ENCODE peak calls at places on chromosomes 2 and 18, in four cellular contexts. W, T, N and G are unnamed samples.

GRCh38 chr2:225748606-225749005 is 349.1 kb downstream of the NYAP2 start:
- DNase-seq in W (no peak), T (no peak), N (no peak), G (no peak)

GRCh38 chr18:62389761-62390481 is 64.8 kb downstream of the TNFRSF11A start:
- DNase-seq in W (no peak), T (no peak), N (no peak), G (no peak)

GRCh38 chr18:29063346-29063745 is 886.4 kb upstream of the CDH2 start:
- DNase-seq in N (no peak), T (no peak), W (peak; percentile 8), G (no peak)

GRCh38 chr2:96287273-96287856 is 18.0 kb downstream of the SNRNP200 start:
- DNase-seq in N (no peak), T (no peak), W (no peak), G (no peak)

GRCh38 chr2:192190474-192190873 is 4.3 kb downstream of the TMEFF2 start:
- DNase-seq in N (no peak), W (peak; percentile 63), T (no peak), G (no peak)

GRCh38 chr2:97713296-97714083 is at the start of gene ZAP70:
- DNase-seq in N (no peak), T (no peak), W (no peak), G (peak; percentile 71)

GRCh38 chr2:223868005-223868404 is 30.6 kb upstream of the AP1S3 start:
- DNase-seq in T (no peak), W (no peak), N (no peak), G (no peak)

GRCh38 chr18:36578871-36579270 is 249.9 kb downstream of the TPGS2 start:
- DNase-seq in N (peak; percentile 70), T (no peak), W (peak; percentile 14), G (no peak)

GRCh38 chr2:46954951-46955571 is 39.5 kb upstream of the MCFD2 start:
- DNase-seq in W (peak; percentile 90), N (peak; percentile 94), T (no peak), G (no peak)

GRCh38 chr2:15965564-15966019 is 25.2 kb downstream of the MYCN start:
- DNase-seq in N (no peak), T (no peak), W (no peak), G (peak; percentile 73)

GRCh38 chr2:20542761-20543578 is 96.1 kb downstream of the RHOB start:
- DNase-seq in N (no peak), T (no peak), W (peak; percentile 69), G (no peak)

GRCh38 chr2:223930002-223930976 is 14.8 kb downstream of the WDFY1 start:
- DNase-seq in T (peak; percentile 57), N (peak; percentile 77), W (peak; percentile 25), G (no peak)

GRCh38 chr2:162706770-162707169 is 131.8 kb downstream of the KCNH7 start:
- DNase-seq in N (no peak), W (no peak), T (no peak), G (no peak)

GRCh38 chr18:21362921-21363320 is 120.9 kb downstream of the GREB1L start:
- DNase-seq in W (no peak), T (no peak), N (no peak), G (no peak)

GRCh38 chr2:9330639-9331270 is 92.6 kb downstream of the ITGB1BP1 start:
- DNase-seq in T (no peak), W (no peak), N (no peak), G (no peak)

GRCh38 chr2:62576276-62576939 is 70.4 kb upstream of the TMEM17 start:
- DNase-seq in T (no peak), N (no peak), W (no peak), G (no peak)

GRCh38 chr2:26805241-26805676 is 19.4 kb downstream of the CENPA start:
- DNase-seq in N (no peak), W (peak; percentile 76), T (no peak), G (no peak)

GRCh38 chr2:133576714-133577113 is 8.5 kb upstream of the NCKAP5 start:
- DNase-seq in T (no peak), N (no peak), W (no peak), G (no peak)

GRCh38 chr2:143981428-143981827 is 538.5 kb downstream of the ZEB2 start:
- DNase-seq in W (no peak), N (no peak), T (no peak), G (no peak)

GRCh38 chr2:74834806-74835755 is 1.2 kb downstream of the HK2 start:
- DNase-seq in T (peak; percentile 41), W (peak; percentile 42), N (peak; percentile 24), G (peak; percentile 80)

GRCh38 chr2:45681675-45682074 is 30.2 kb downstream of the PRKCE start:
- DNase-seq in T (no peak), W (peak; percentile 82), N (peak; percentile 58), G (no peak)

GRCh38 chr2:49042510-49042909 is 111.8 kb downstream of the FSHR start:
- DNase-seq in T (no peak), N (no peak), W (no peak), G (no peak)